ENCODE peak calls at places on chromosomes 6 and 20, in five cellular contexts. Z, H, X, K and W are unnamed samples.

GRCh38 chr6:112827793-112828192 is 480.7 kb downstream of the RFPL4B start:
- DNase-seq in H (no peak), K (no peak), Z (peak), X (no peak), W (no peak)

GRCh38 chr20:35129647-35130069 is 17.5 kb downstream of the EDEM2 start:
- DNase-seq in Z (no peak), X (no peak), K (no peak), H (peak), W (no peak)

GRCh38 chr20:4519530-4519929 is 202.2 kb upstream of the PRND start:
- DNase-seq in K (peak), Z (no peak), H (no peak), X (no peak), W (peak)

GRCh38 chr6:42045538-42046460 is 4.5 kb upstream of the TAF8 start:
- DNase-seq in K (peak), H (no peak), Z (peak), X (no peak), W (peak)

GRCh38 chr6:160030103-160030502 is 61.2 kb downstream of the IGF2R start:
- DNase-seq in X (no peak), Z (no peak), H (no peak), K (no peak), W (peak)

GRCh38 chr6:45326698-45327417 is 1.3 kb upstream of the RUNX2 start:
- DNase-seq in H (no peak), X (no peak), K (no peak), Z (no peak), W (peak)

GRCh38 chr6:35895560-35895959 is 25.3 kb downstream of the SRPK1 start:
- DNase-seq in H (no peak), Z (no peak), K (no peak), X (no peak), W (no peak)

GRCh38 chr6:47700051-47700450 is 1.7 kb downstream of the ADGRF4 start:
- DNase-seq in K (no peak), Z (no peak), H (no peak), X (peak), W (no peak)

GRCh38 chr20:62716941-62717310 is 8.3 kb downstream of the NTSR1 start:
- DNase-seq in H (no peak), K (no peak), Z (no peak), X (no peak), W (no peak)

DNA sequence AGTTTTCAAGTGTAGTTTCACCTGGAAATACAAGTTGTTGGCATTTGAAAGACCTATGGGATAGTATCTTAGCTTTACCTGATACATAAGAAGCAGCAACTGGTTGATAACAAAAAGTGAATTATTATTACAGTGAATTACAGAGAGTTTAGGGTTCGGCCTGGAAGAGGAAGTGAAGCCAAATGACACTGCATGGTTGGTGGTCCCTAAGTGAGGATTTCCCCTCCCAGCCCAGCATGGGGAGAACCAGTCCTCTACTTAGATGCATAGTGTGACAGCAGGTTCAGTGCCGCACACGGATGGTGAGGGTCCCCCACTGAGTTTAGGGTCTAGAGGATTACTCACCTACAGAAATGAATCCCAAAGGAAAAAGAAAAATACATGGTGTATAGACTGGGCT is 18.1 kb downstream of the HLA-DPB1 start:
- DNase-seq in Z (no peak), X (no peak), K (no peak), H (no peak), W (no peak)
- TF ChIP-seq JUNB in Z (peak), X (no peak), K (no peak), H (no peak), W (no peak)

DNA sequence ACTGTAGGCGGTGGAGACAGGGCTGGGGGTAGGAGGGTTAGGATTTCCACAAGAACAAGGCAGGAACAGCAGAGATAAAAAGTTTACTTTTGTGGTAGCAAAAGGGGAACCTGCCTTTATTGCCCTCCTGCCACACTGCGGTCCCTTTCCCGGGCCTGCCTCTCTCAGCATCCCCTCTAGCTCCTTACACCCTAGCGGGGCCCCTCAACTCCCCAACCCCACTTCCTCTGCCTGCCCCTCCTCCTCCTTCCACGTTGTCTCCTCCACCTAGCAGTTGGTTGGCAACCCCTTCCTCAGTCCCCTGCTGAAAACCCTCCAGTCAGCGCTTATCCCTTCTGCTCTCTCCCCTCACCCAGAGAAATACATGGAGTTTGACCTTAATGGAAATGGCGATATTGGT is 714 bp downstream of the AIF1 start:
- DNase-seq in H (no peak), Z (no peak), X (no peak), K (no peak), W (peak)
- TF ChIP-seq JUNB in H (no peak), Z (no peak), X (no peak), K (no peak), W (no peak)

DNA sequence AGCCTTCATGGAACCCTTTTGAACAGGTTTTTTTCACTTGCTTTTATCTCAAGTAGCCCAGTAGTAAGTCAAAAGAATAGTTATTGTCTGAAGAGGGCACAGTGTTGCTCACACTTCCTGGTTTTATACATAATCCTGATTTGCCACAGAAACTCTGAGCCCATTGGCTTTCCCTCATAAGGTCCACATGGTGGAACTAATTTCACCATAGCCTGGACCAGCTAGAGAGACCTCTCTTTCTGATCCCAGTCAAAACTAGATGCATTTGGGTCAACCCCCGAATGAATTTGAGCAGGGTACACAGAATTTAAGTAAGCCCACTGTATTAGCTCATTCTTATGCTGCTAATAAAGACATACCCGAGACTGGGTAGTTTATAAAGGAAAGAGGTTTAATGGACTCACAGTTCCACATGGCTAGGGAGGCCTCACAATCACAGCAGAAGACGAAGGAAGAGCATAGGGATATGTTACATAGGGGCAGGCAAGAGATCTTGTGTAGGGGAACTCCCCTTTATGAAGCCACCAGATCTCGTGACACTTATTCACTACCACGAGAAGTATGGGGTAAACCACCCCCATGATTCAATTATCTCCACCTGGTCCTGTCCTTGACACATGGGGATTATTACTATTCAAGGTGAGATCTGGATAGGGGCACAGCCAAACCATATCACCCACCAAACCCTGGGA is 6.2 kb downstream of the RWDD2A start:
- DNase-seq in Z (no peak), X (no peak), H (no peak), K (no peak), W (no peak)
- TF ChIP-seq JUNB in Z (no peak), X (no peak), H (no peak), K (no peak), W (no peak)

GRCh38 chr20:58662142-58662473 is 11.0 kb downstream of the STX16 start:
- DNase-seq in K (no peak), Z (no peak), H (no peak), X (no peak), W (no peak)
- TF ChIP-seq JUNB in K (no peak), Z (no peak), H (no peak), X (no peak), W (no peak)

GRCh38 chr20:32535316-32535952 is 49.7 kb downstream of the NOL4L start:
- DNase-seq in X (no peak), Z (no peak), H (no peak), K (no peak), W (no peak)

GRCh38 chr20:32537657-32538525 is 47.2 kb downstream of the NOL4L start:
- DNase-seq in H (no peak), Z (no peak), K (peak), X (no peak), W (peak)

GRCh38 chr20:32534661-32535240 is 50.4 kb downstream of the NOL4L start:
- DNase-seq in H (no peak), Z (no peak), K (peak), X (no peak), W (peak)

GRCh38 chr20:32536861-32537656 is 48.1 kb downstream of the NOL4L start:
- DNase-seq in Z (no peak), K (peak), X (no peak), H (no peak), W (peak)

DNA sequence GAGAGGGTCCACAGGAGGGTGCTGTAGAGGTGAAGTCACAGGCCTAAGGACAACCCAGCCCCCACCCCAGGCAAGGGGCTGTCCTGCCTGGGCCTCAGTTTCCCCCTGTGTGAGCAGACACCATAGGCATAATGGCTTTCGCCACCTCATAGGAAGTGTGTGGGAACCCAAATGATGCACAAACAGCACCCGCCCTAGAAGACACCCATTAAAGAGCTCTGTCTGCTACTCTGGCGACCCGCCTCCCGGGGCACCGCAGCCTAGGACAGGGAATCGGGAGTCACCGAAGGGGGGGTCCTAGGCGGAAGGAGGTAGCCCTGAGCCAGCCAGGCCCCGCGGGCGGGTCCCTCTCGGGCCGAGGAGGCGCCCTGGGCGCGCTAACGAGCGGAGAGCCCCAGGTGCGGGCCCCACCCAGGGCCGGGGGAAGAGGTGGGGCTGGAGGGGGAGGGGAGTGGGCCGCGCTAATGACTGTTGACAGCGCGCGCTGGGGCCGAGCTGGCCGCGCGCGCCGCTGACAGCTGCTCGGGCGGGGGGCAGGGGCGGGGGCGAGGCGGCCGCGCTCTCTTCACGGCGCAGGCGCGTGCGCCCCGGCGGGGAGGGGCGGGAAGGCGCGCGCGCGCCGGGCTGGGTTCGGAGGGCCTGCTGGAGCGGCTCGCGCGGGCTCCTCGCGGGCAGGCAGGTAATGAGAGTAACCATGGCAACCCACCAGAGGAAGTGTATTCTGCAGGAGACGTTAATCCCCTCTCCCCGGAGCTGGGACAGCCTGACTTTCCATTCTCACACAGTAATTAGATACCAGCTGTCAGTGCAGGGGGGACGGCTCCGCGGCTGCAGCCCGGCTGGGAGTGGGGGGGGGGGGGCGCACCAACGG is 48.9 kb downstream of the NOL4L start:
- DNase-seq in Z (no peak), X (peak), K (peak), H (peak), W (peak)
- TF ChIP-seq JUNB in Z (no peak), X (no peak), K (no peak), H (no peak), W (no peak)

DNA sequence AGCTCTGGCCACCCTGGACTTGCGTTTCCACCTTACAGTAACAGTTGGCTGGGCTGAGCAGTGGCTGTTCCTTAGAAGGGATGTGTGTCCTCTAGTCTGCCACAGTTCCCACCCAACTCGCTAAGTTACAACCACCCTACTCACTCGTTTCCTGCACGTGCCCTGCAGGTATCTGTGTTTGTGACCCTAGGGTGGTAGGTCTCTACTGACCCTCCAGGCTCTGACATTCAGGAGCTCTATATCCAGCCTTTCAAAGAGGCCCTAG is 109.9 kb downstream of the PREX1 start:
- DNase-seq in K (no peak), H (no peak), X (no peak), Z (no peak), W (no peak)
- TF ChIP-seq JUNB in K (no peak), H (no peak), X (no peak), Z (no peak), W (no peak)